ENCODE peak calls at places on chromosomes 3 and 15, in eight cellular contexts. One of them, this sample, is unnamed. For H3K36me3, the result is how much of the 10 kb centered on the place peaks cover.

GRCh38 chr3:104362319-104362718 is 1004.4 kb upstream of the ALCAM start:
- DNase-seq in SK-N-MC: no peak
- DNase-seq in neuronal stem cell: no peak
- DNase-seq in endothelial cell of umbilical vein: no peak
- DNase-seq in neural progenitor cell: no peak
- DNase-seq in mammary epithelial cell: peak
- DNase-seq in IMR-90: no peak
- DNase-seq in MM.1S: no peak
- DNase-seq in this sample: no peak

GRCh38 chr3:4824948-4825325 is 154.3 kb upstream of the BHLHE40 start:
- DNase-seq in SK-N-MC: no peak
- DNase-seq in neuronal stem cell: no peak
- DNase-seq in endothelial cell of umbilical vein: no peak
- DNase-seq in neural progenitor cell: no peak
- DNase-seq in mammary epithelial cell: peak
- DNase-seq in IMR-90: peak
- DNase-seq in MM.1S: no peak
- DNase-seq in this sample: no peak

GRCh38 chr3:143951351-143951971 is 20.2 kb upstream of the DIPK2A start:
- DNase-seq in SK-N-MC: no peak
- DNase-seq in neuronal stem cell: peak
- DNase-seq in endothelial cell of umbilical vein: peak
- DNase-seq in neural progenitor cell: peak
- DNase-seq in mammary epithelial cell: peak
- DNase-seq in IMR-90: peak
- DNase-seq in MM.1S: peak
- DNase-seq in this sample: peak

GRCh38 chr3:101940521-101940992 is 91.2 kb downstream of the NFKBIZ start:
- DNase-seq in SK-N-MC: peak
- DNase-seq in neuronal stem cell: peak
- DNase-seq in endothelial cell of umbilical vein: peak
- DNase-seq in neural progenitor cell: peak
- DNase-seq in mammary epithelial cell: peak
- DNase-seq in IMR-90: peak
- DNase-seq in MM.1S: no peak
- DNase-seq in this sample: peak

GRCh38 chr15:25176991-25177954 is 222.5 kb downstream of the SNRPN start:
- DNase-seq in SK-N-MC: no peak
- DNase-seq in neuronal stem cell: no peak
- DNase-seq in endothelial cell of umbilical vein: no peak
- DNase-seq in neural progenitor cell: no peak
- DNase-seq in mammary epithelial cell: no peak
- DNase-seq in IMR-90: no peak
- DNase-seq in MM.1S: no peak
- DNase-seq in this sample: no peak

GRCh38 chr3:36944012-36944640 is 728 bp downstream of the TRANK1 start:
- DNase-seq in SK-N-MC: no peak
- DNase-seq in neuronal stem cell: peak
- DNase-seq in endothelial cell of umbilical vein: peak
- DNase-seq in neural progenitor cell: peak
- DNase-seq in mammary epithelial cell: peak
- DNase-seq in IMR-90: peak
- DNase-seq in MM.1S: no peak
- DNase-seq in this sample: no peak

GRCh38 chr15:58066042-58066867 is 744 bp upstream of the ALDH1A2 start:
- DNase-seq in SK-N-MC: no peak
- DNase-seq in neuronal stem cell: peak
- DNase-seq in endothelial cell of umbilical vein: peak
- DNase-seq in neural progenitor cell: peak
- DNase-seq in mammary epithelial cell: peak
- DNase-seq in IMR-90: peak
- DNase-seq in MM.1S: peak
- DNase-seq in this sample: no peak

GRCh38 chr15:52997123-52997522 is 207.0 kb upstream of the ONECUT1 start:
- DNase-seq in SK-N-MC: no peak
- DNase-seq in neuronal stem cell: no peak
- DNase-seq in endothelial cell of umbilical vein: no peak
- DNase-seq in neural progenitor cell: no peak
- DNase-seq in mammary epithelial cell: no peak
- DNase-seq in IMR-90: no peak
- DNase-seq in MM.1S: no peak
- DNase-seq in this sample: no peak

GRCh38 chr3:172517859-172518466 is 5.3 kb downstream of the TNFSF10 start:
- DNase-seq in SK-N-MC: no peak
- DNase-seq in neuronal stem cell: no peak
- DNase-seq in endothelial cell of umbilical vein: no peak
- DNase-seq in neural progenitor cell: no peak
- DNase-seq in mammary epithelial cell: no peak
- DNase-seq in IMR-90: no peak
- DNase-seq in MM.1S: no peak
- DNase-seq in this sample: no peak

GRCh38 chr3:67898916-67899315 is 244.5 kb upstream of the SUCLG2 start:
- DNase-seq in SK-N-MC: no peak
- DNase-seq in neuronal stem cell: no peak
- DNase-seq in endothelial cell of umbilical vein: no peak
- DNase-seq in neural progenitor cell: no peak
- DNase-seq in mammary epithelial cell: no peak
- DNase-seq in IMR-90: no peak
- DNase-seq in MM.1S: no peak
- DNase-seq in this sample: no peak

GRCh38 chr3:42652611-42653302 is 740 bp upstream of the ZBTB47 start:
- DNase-seq in SK-N-MC: no peak
- DNase-seq in neuronal stem cell: no peak
- DNase-seq in endothelial cell of umbilical vein: peak
- DNase-seq in neural progenitor cell: no peak
- DNase-seq in mammary epithelial cell: peak
- DNase-seq in IMR-90: peak
- DNase-seq in MM.1S: no peak
- DNase-seq in this sample: no peak

GRCh38 chr3:106176734-106177133 is 307.9 kb upstream of the CBLB start:
- DNase-seq in SK-N-MC: no peak
- DNase-seq in neuronal stem cell: no peak
- DNase-seq in endothelial cell of umbilical vein: peak
- DNase-seq in neural progenitor cell: no peak
- DNase-seq in mammary epithelial cell: no peak
- DNase-seq in IMR-90: peak
- DNase-seq in MM.1S: no peak
- DNase-seq in this sample: no peak

GRCh38 chr3:8845641-8846040 is 76.2 kb upstream of the OXTR start:
- DNase-seq in SK-N-MC: no peak
- DNase-seq in neuronal stem cell: no peak
- DNase-seq in endothelial cell of umbilical vein: no peak
- DNase-seq in neural progenitor cell: no peak
- DNase-seq in mammary epithelial cell: peak
- DNase-seq in IMR-90: peak
- DNase-seq in MM.1S: no peak
- DNase-seq in this sample: no peak

GRCh38 chr15:75673426-75674247 is 25.9 kb downstream of the SNX33 start:
- DNase-seq in SK-N-MC: no peak
- DNase-seq in neuronal stem cell: no peak
- DNase-seq in endothelial cell of umbilical vein: no peak
- DNase-seq in neural progenitor cell: no peak
- DNase-seq in mammary epithelial cell: peak
- DNase-seq in IMR-90: peak
- DNase-seq in MM.1S: no peak
- DNase-seq in this sample: no peak

GRCh38 chr3:36796896-36797295 is 32.5 kb upstream of the DCLK3 start:
- DNase-seq in SK-N-MC: no peak
- DNase-seq in neuronal stem cell: no peak
- DNase-seq in endothelial cell of umbilical vein: no peak
- DNase-seq in neural progenitor cell: no peak
- DNase-seq in mammary epithelial cell: peak
- DNase-seq in IMR-90: peak
- DNase-seq in MM.1S: no peak
- DNase-seq in this sample: no peak

GRCh38 chr15:52796228-52796521 is 6.0 kb upstream of the ONECUT1 start:
- DNase-seq in SK-N-MC: no peak
- DNase-seq in neuronal stem cell: no peak
- DNase-seq in endothelial cell of umbilical vein: no peak
- DNase-seq in neural progenitor cell: no peak
- DNase-seq in mammary epithelial cell: no peak
- DNase-seq in IMR-90: no peak
- DNase-seq in MM.1S: no peak
- DNase-seq in this sample: no peak

GRCh38 chr3:124834723-124835718 is 52.1 kb downstream of the ITGB5 start:
- DNase-seq in SK-N-MC: no peak
- DNase-seq in neuronal stem cell: no peak
- DNase-seq in endothelial cell of umbilical vein: peak
- DNase-seq in neural progenitor cell: peak
- DNase-seq in mammary epithelial cell: peak
- DNase-seq in IMR-90: peak
- DNase-seq in MM.1S: peak
- DNase-seq in this sample: no peak

GRCh38 chr3:173932624-173933023 is 535.1 kb downstream of the NLGN1 start:
- DNase-seq in SK-N-MC: peak
- DNase-seq in neuronal stem cell: no peak
- DNase-seq in endothelial cell of umbilical vein: peak
- DNase-seq in neural progenitor cell: no peak
- DNase-seq in mammary epithelial cell: peak
- DNase-seq in IMR-90: peak
- DNase-seq in MM.1S: peak
- DNase-seq in this sample: no peak

GRCh38 chr3:172559029-172559428 is 35.8 kb upstream of the TNFSF10 start:
- DNase-seq in SK-N-MC: no peak
- DNase-seq in neuronal stem cell: no peak
- DNase-seq in endothelial cell of umbilical vein: no peak
- DNase-seq in neural progenitor cell: no peak
- DNase-seq in mammary epithelial cell: no peak
- DNase-seq in IMR-90: no peak
- DNase-seq in MM.1S: no peak
- DNase-seq in this sample: no peak

GRCh38 chr3:149555941-149556340 is 81.4 kb downstream of the TM4SF4 start:
- DNase-seq in SK-N-MC: no peak
- DNase-seq in neuronal stem cell: no peak
- DNase-seq in endothelial cell of umbilical vein: no peak
- DNase-seq in neural progenitor cell: no peak
- DNase-seq in mammary epithelial cell: no peak
- DNase-seq in IMR-90: no peak
- DNase-seq in MM.1S: no peak
- DNase-seq in this sample: no peak

GRCh38 chr3:31064021-31064420 is 169.6 kb upstream of the GADL1 start:
- DNase-seq in SK-N-MC: no peak
- DNase-seq in neuronal stem cell: no peak
- DNase-seq in endothelial cell of umbilical vein: no peak
- DNase-seq in neural progenitor cell: no peak
- DNase-seq in mammary epithelial cell: peak
- DNase-seq in IMR-90: peak
- DNase-seq in MM.1S: no peak
- DNase-seq in this sample: no peak

GRCh38 chr3:193872265-193872753 is 263.6 kb upstream of the HES1 start:
- DNase-seq in SK-N-MC: no peak
- DNase-seq in neuronal stem cell: no peak
- DNase-seq in endothelial cell of umbilical vein: peak
- DNase-seq in neural progenitor cell: no peak
- DNase-seq in mammary epithelial cell: peak
- DNase-seq in IMR-90: peak
- DNase-seq in MM.1S: peak
- DNase-seq in this sample: no peak

GRCh38 chr15:74387141-74387541 is 19.7 kb upstream of the CYP11A1 start:
- DNase-seq in SK-N-MC: no peak
- DNase-seq in neuronal stem cell: no peak
- DNase-seq in endothelial cell of umbilical vein: no peak
- DNase-seq in neural progenitor cell: no peak
- DNase-seq in mammary epithelial cell: no peak
- DNase-seq in IMR-90: no peak
- DNase-seq in MM.1S: no peak
- DNase-seq in this sample: no peak

GRCh38 chr3:119810018-119810435 is 28.1 kb downstream of the NR1I2 start:
- DNase-seq in SK-N-MC: no peak
- DNase-seq in neuronal stem cell: no peak
- DNase-seq in endothelial cell of umbilical vein: peak
- DNase-seq in neural progenitor cell: no peak
- DNase-seq in mammary epithelial cell: peak
- DNase-seq in IMR-90: peak
- DNase-seq in MM.1S: peak
- DNase-seq in this sample: no peak

GRCh38 chr15:81302605-81303204 is 21.2 kb downstream of the STARD5 start:
- DNase-seq in SK-N-MC: no peak
- DNase-seq in neuronal stem cell: no peak
- DNase-seq in endothelial cell of umbilical vein: no peak
- DNase-seq in neural progenitor cell: no peak
- DNase-seq in mammary epithelial cell: no peak
- DNase-seq in IMR-90: no peak
- DNase-seq in MM.1S: peak
- DNase-seq in this sample: no peak
- H3K36me3 ChIP-seq in SK-N-MC: under half
- H3K36me3 ChIP-seq in neuronal stem cell: under half
- H3K36me3 ChIP-seq in endothelial cell of umbilical vein: under half
- H3K36me3 ChIP-seq in neural progenitor cell: under half
- H3K36me3 ChIP-seq in mammary epithelial cell: under half
- H3K36me3 ChIP-seq in IMR-90: under half
- H3K36me3 ChIP-seq in MM.1S: under half
- H3K36me3 ChIP-seq in this sample: under half

GRCh38 chr3:62835594-62836236 is 39.5 kb downstream of the CADPS start:
- DNase-seq in SK-N-MC: no peak
- DNase-seq in neuronal stem cell: no peak
- DNase-seq in endothelial cell of umbilical vein: no peak
- DNase-seq in neural progenitor cell: no peak
- DNase-seq in mammary epithelial cell: no peak
- DNase-seq in IMR-90: no peak
- DNase-seq in MM.1S: peak
- DNase-seq in this sample: no peak
- H3K9ac ChIP-seq in SK-N-MC: no peak
- H3K9ac ChIP-seq in neuronal stem cell: no peak
- H3K9ac ChIP-seq in endothelial cell of umbilical vein: no peak
- H3K9ac ChIP-seq in neural progenitor cell: no peak
- H3K9ac ChIP-seq in mammary epithelial cell: no peak
- H3K9ac ChIP-seq in IMR-90: no peak
- H3K9ac ChIP-seq in MM.1S: peak
- H3K9ac ChIP-seq in this sample: no peak

GRCh38 chr3:49370585-49371290 is 12.6 kb upstream of the GPX1 start:
- DNase-seq in SK-N-MC: no peak
- DNase-seq in neuronal stem cell: no peak
- DNase-seq in endothelial cell of umbilical vein: no peak
- DNase-seq in neural progenitor cell: no peak
- DNase-seq in mammary epithelial cell: no peak
- DNase-seq in IMR-90: no peak
- DNase-seq in MM.1S: no peak
- DNase-seq in this sample: no peak
- H3K36me3 ChIP-seq in SK-N-MC: under half
- H3K36me3 ChIP-seq in neuronal stem cell: half or more
- H3K36me3 ChIP-seq in endothelial cell of umbilical vein: under half
- H3K36me3 ChIP-seq in neural progenitor cell: under half
- H3K36me3 ChIP-seq in mammary epithelial cell: under half
- H3K36me3 ChIP-seq in IMR-90: half or more
- H3K36me3 ChIP-seq in MM.1S: under half
- H3K36me3 ChIP-seq in this sample: half or more

GRCh38 chr3:121809249-121809648 is 25.6 kb downstream of the IQCB1 start:
- DNase-seq in SK-N-MC: no peak
- DNase-seq in neuronal stem cell: no peak
- DNase-seq in endothelial cell of umbilical vein: no peak
- DNase-seq in neural progenitor cell: no peak
- DNase-seq in mammary epithelial cell: no peak
- DNase-seq in IMR-90: no peak
- DNase-seq in MM.1S: peak
- DNase-seq in this sample: no peak
- H3K9ac ChIP-seq in SK-N-MC: no peak
- H3K9ac ChIP-seq in neuronal stem cell: no peak
- H3K9ac ChIP-seq in endothelial cell of umbilical vein: no peak
- H3K9ac ChIP-seq in neural progenitor cell: no peak
- H3K9ac ChIP-seq in mammary epithelial cell: no peak
- H3K9ac ChIP-seq in IMR-90: no peak
- H3K9ac ChIP-seq in MM.1S: peak
- H3K9ac ChIP-seq in this sample: no peak

GRCh38 chr15:93019091-93019490 is 69.9 kb downstream of the RGMA start:
- DNase-seq in SK-N-MC: no peak
- DNase-seq in neuronal stem cell: no peak
- DNase-seq in endothelial cell of umbilical vein: no peak
- DNase-seq in neural progenitor cell: no peak
- DNase-seq in mammary epithelial cell: no peak
- DNase-seq in IMR-90: no peak
- DNase-seq in MM.1S: no peak
- DNase-seq in this sample: no peak
- H3K36me3 ChIP-seq in SK-N-MC: half or more
- H3K36me3 ChIP-seq in neuronal stem cell: half or more
- H3K36me3 ChIP-seq in endothelial cell of umbilical vein: under half
- H3K36me3 ChIP-seq in neural progenitor cell: half or more
- H3K36me3 ChIP-seq in mammary epithelial cell: half or more
- H3K36me3 ChIP-seq in IMR-90: half or more
- H3K36me3 ChIP-seq in MM.1S: under half
- H3K36me3 ChIP-seq in this sample: half or more

This sample was measured in NT2/D1.